ENCODE peak calls at places on chromosomes 7 and 10, in four cellular contexts. One of them, this sample, is unnamed.

GRCh38 chr7:46764100-46764941 is 817.6 kb downstream of the TNS3 start:
- DNase-seq in GM04504: peak; percentile 94
- DNase-seq in activated CD8-positive, alpha-beta T cell treated with anti-CD3 and anti-CD28 coated beads for 36 hours: no peak
- DNase-seq in left colon: no peak
- DNase-seq in this sample: peak; percentile 97

GRCh38 chr10:93463723-93464511 is 18.2 kb downstream of the MYOF start:
- DNase-seq in left colon: no peak
- DNase-seq in activated CD8-positive, alpha-beta T cell treated with anti-CD3 and anti-CD28 coated beads for 36 hours: no peak
- DNase-seq in GM04504: no peak
- DNase-seq in this sample: no peak

GRCh38 chr10:96632974-96633373 is 46.2 kb upstream of the TM9SF3 start:
- DNase-seq in activated CD8-positive, alpha-beta T cell treated with anti-CD3 and anti-CD28 coated beads for 36 hours: no peak
- DNase-seq in left colon: peak; percentile 25
- DNase-seq in GM04504: no peak
- DNase-seq in this sample: no peak

GRCh38 chr7:90618880-90619279 is 22.8 kb downstream of the CDK14 start:
- DNase-seq in GM04504: no peak
- DNase-seq in left colon: no peak
- DNase-seq in activated CD8-positive, alpha-beta T cell treated with anti-CD3 and anti-CD28 coated beads for 36 hours: no peak
- DNase-seq in this sample: no peak

GRCh38 chr10:111370101-111370500 is 293.3 kb downstream of the ADRA2A start:
- DNase-seq in GM04504: no peak
- DNase-seq in left colon: no peak
- DNase-seq in activated CD8-positive, alpha-beta T cell treated with anti-CD3 and anti-CD28 coated beads for 36 hours: no peak
- DNase-seq in this sample: peak; percentile 23

GRCh38 chr7:92415225-92415624 is 32.1 kb upstream of the GATAD1 start:
- DNase-seq in activated CD8-positive, alpha-beta T cell treated with anti-CD3 and anti-CD28 coated beads for 36 hours: no peak
- DNase-seq in left colon: no peak
- DNase-seq in GM04504: no peak
- DNase-seq in this sample: no peak

GRCh38 chr10:123858039-123858740 is 33.4 kb downstream of the CPXM2 start:
- DNase-seq in activated CD8-positive, alpha-beta T cell treated with anti-CD3 and anti-CD28 coated beads for 36 hours: no peak
- DNase-seq in left colon: no peak
- DNase-seq in GM04504: peak; percentile 51
- DNase-seq in this sample: peak; percentile 1

GRCh38 chr10:71068811-71069411 is 143.5 kb upstream of the UNC5B start:
- DNase-seq in GM04504: peak; percentile 7
- DNase-seq in activated CD8-positive, alpha-beta T cell treated with anti-CD3 and anti-CD28 coated beads for 36 hours: no peak
- DNase-seq in left colon: no peak
- DNase-seq in this sample: peak; percentile 3

GRCh38 chr7:98569606-98570337 is 47.3 kb upstream of the NPTX2 start:
- DNase-seq in left colon: peak; percentile 30
- DNase-seq in activated CD8-positive, alpha-beta T cell treated with anti-CD3 and anti-CD28 coated beads for 36 hours: no peak
- DNase-seq in GM04504: no peak
- DNase-seq in this sample: no peak

GRCh38 chr7:82312646-82313045 is 130.9 kb downstream of the CACNA2D1 start:
- DNase-seq in left colon: no peak
- DNase-seq in GM04504: no peak
- DNase-seq in activated CD8-positive, alpha-beta T cell treated with anti-CD3 and anti-CD28 coated beads for 36 hours: no peak
- DNase-seq in this sample: no peak

GRCh38 chr10:62577666-62578291 is 203.6 kb downstream of the ZNF365 start:
- DNase-seq in GM04504: peak; percentile 70
- DNase-seq in activated CD8-positive, alpha-beta T cell treated with anti-CD3 and anti-CD28 coated beads for 36 hours: no peak
- DNase-seq in left colon: no peak
- DNase-seq in this sample: peak; percentile 80

GRCh38 chr7:1810961-1811849 is 141.1 kb downstream of the ELFN1 start:
- DNase-seq in activated CD8-positive, alpha-beta T cell treated with anti-CD3 and anti-CD28 coated beads for 36 hours: no peak
- DNase-seq in GM04504: no peak
- DNase-seq in left colon: no peak
- DNase-seq in this sample: no peak

GRCh38 chr7:13414661-13415105 is 574.8 kb downstream of the ETV1 start:
- DNase-seq in activated CD8-positive, alpha-beta T cell treated with anti-CD3 and anti-CD28 coated beads for 36 hours: no peak
- DNase-seq in left colon: no peak
- DNase-seq in GM04504: no peak
- DNase-seq in this sample: peak; percentile 16

GRCh38 chr7:132521423-132521822 is 54.8 kb downstream of the PLXNA4 start:
- DNase-seq in GM04504: no peak
- DNase-seq in left colon: no peak
- DNase-seq in activated CD8-positive, alpha-beta T cell treated with anti-CD3 and anti-CD28 coated beads for 36 hours: no peak
- DNase-seq in this sample: no peak

GRCh38 chr7:144391823-144392255 is 11.7 kb downstream of the NOBOX start:
- DNase-seq in activated CD8-positive, alpha-beta T cell treated with anti-CD3 and anti-CD28 coated beads for 36 hours: peak; percentile 21
- DNase-seq in GM04504: peak; percentile 26
- DNase-seq in left colon: no peak
- DNase-seq in this sample: peak; percentile 46

GRCh38 chr10:24488631-24489030 is 235.1 kb downstream of the ARHGAP21 start:
- DNase-seq in GM04504: no peak
- DNase-seq in activated CD8-positive, alpha-beta T cell treated with anti-CD3 and anti-CD28 coated beads for 36 hours: no peak
- DNase-seq in left colon: peak; percentile 57
- DNase-seq in this sample: no peak

GRCh38 chr10:124703778-124704427 is 40.3 kb downstream of the FAM53B start:
- DNase-seq in left colon: no peak
- DNase-seq in activated CD8-positive, alpha-beta T cell treated with anti-CD3 and anti-CD28 coated beads for 36 hours: no peak
- DNase-seq in GM04504: no peak
- DNase-seq in this sample: no peak

GRCh38 chr7:56106108-56107073 is at the start of gene CHCHD2:
- DNase-seq in activated CD8-positive, alpha-beta T cell treated with anti-CD3 and anti-CD28 coated beads for 36 hours: peak; percentile 97
- DNase-seq in left colon: peak; percentile 99
- DNase-seq in GM04504: peak; percentile 98
- DNase-seq in this sample: peak; percentile 98

GRCh38 chr7:70298780-70299446 is 700.6 kb downstream of the AUTS2 start:
- DNase-seq in left colon: no peak
- DNase-seq in activated CD8-positive, alpha-beta T cell treated with anti-CD3 and anti-CD28 coated beads for 36 hours: no peak
- DNase-seq in GM04504: no peak
- DNase-seq in this sample: no peak

GRCh38 chr7:127809285-127809702 is 157.3 kb downstream of the SND1 start:
- DNase-seq in GM04504: peak; percentile 52
- DNase-seq in activated CD8-positive, alpha-beta T cell treated with anti-CD3 and anti-CD28 coated beads for 36 hours: no peak
- DNase-seq in left colon: no peak
- DNase-seq in this sample: peak; percentile 67

GRCh38 chr10:29344073-29344820 is 55.4 kb downstream of the LYZL1 start:
- DNase-seq in GM04504: no peak
- DNase-seq in activated CD8-positive, alpha-beta T cell treated with anti-CD3 and anti-CD28 coated beads for 36 hours: no peak
- DNase-seq in left colon: no peak
- DNase-seq in this sample: peak; percentile 75

GRCh38 chr7:152395115-152395514 is 40.7 kb downstream of the KMT2C start:
- DNase-seq in left colon: no peak
- DNase-seq in activated CD8-positive, alpha-beta T cell treated with anti-CD3 and anti-CD28 coated beads for 36 hours: peak; percentile 13
- DNase-seq in GM04504: no peak
- DNase-seq in this sample: peak; percentile 77

GRCh38 chr7:156206174-156206573 is 393.9 kb upstream of the SHH start:
- DNase-seq in activated CD8-positive, alpha-beta T cell treated with anti-CD3 and anti-CD28 coated beads for 36 hours: no peak
- DNase-seq in GM04504: no peak
- DNase-seq in left colon: no peak
- DNase-seq in this sample: no peak

GRCh38 chr7:22184549-22185199 is 172.3 kb downstream of the RAPGEF5 start:
- DNase-seq in activated CD8-positive, alpha-beta T cell treated with anti-CD3 and anti-CD28 coated beads for 36 hours: no peak
- DNase-seq in GM04504: no peak
- DNase-seq in left colon: no peak
- DNase-seq in this sample: no peak

This sample was measured in brain microvascular endothelial cell.